ENCODE peak calls at places on chromosomes 16 and 17, in six cellular contexts. W is aorta, Z is NT2/D1, G is tibial artery, C is esophagus squamous epithelium, A is colonic mucosa. L is an unnamed sample. For H3K4me1, the result is how much of the 10 kb centered on the place peaks cover.

GRCh38 chr16:2584742-2585650 is 47.2 kb downstream of the PDPK1 start:
- DNase-seq in C (no peak), A (no peak), G (no peak), Z (no peak), W (peak), L (no peak)

GRCh38 chr16:84928679-84929420 is 82.5 kb downstream of the ZDHHC7 start:
- DNase-seq in G (peak), Z (no peak), W (peak), C (no peak), A (peak), L (no peak)

GRCh38 chr16:87202346-87202745 is 114.8 kb downstream of the C16orf95 start:
- DNase-seq in G (no peak), C (no peak), Z (no peak), W (no peak), A (no peak), L (no peak)

GRCh38 chr16:70608516-70608915 is 37.8 kb upstream of the IL34 start:
- DNase-seq in A (no peak), Z (no peak), G (no peak), C (no peak), W (no peak), L (no peak)

GRCh38 chr16:22235839-22236745 is 30.0 kb downstream of the EEF2K start:
- DNase-seq in A (peak), G (peak), Z (no peak), C (no peak), W (no peak), L (no peak)

GRCh38 chr17:83079340-83079747 is at the start of gene METRNL:
- DNase-seq in Z (peak), W (peak), A (peak), C (no peak), G (peak), L (no peak)

GRCh38 chr17:35744830-35745229 is 8.2 kb downstream of the GAS2L2 start:
- DNase-seq in Z (no peak), G (no peak), C (no peak), W (no peak), A (no peak), L (no peak)

GRCh38 chr17:72267601-72268000 is 146.8 kb downstream of the SOX9 start:
- DNase-seq in C (no peak), G (no peak), W (no peak), Z (no peak), A (no peak), L (no peak)

GRCh38 chr17:44775838-44776621 is 17.2 kb downstream of the ADAM11 start:
- DNase-seq in W (no peak), G (no peak), A (no peak), C (no peak), Z (no peak), L (no peak)

GRCh38 chr16:28569011-28569410 is 15.3 kb downstream of the SGF29 start:
- DNase-seq in A (no peak), C (no peak), G (no peak), W (no peak), Z (no peak), L (no peak)

GRCh38 chr17:41452276-41452675 is 11.5 kb upstream of the KRT38 start:
- DNase-seq in W (no peak), Z (no peak), C (no peak), G (no peak), A (no peak), L (no peak)

GRCh38 chr16:4064950-4065352 is 51.3 kb downstream of the ADCY9 start:
- DNase-seq in C (no peak), Z (no peak), G (no peak), W (no peak), A (no peak), L (no peak)

GRCh38 chr16:82630219-82630618 is 3.5 kb downstream of the CDH13 start:
- DNase-seq in W (no peak), G (no peak), A (no peak), Z (no peak), C (no peak), L (no peak)

GRCh38 chr17:67293251-67294203 is 48.5 kb upstream of the HELZ start:
- DNase-seq in Z (no peak), W (peak), A (peak), G (peak), C (no peak), L (peak)

GRCh38 chr16:64380751-64381150 is 741.1 kb downstream of the CDH11 start:
- DNase-seq in C (no peak), Z (no peak), G (no peak), A (no peak), W (no peak), L (no peak)

GRCh38 chr17:50102164-50102991 is 7.2 kb downstream of the PDK2 start:
- DNase-seq in W (peak), C (no peak), A (peak), Z (no peak), G (peak), L (no peak)

GRCh38 chr17:48456584-48456983 is 26.6 kb upstream of the SKAP1 start:
- DNase-seq in Z (no peak), W (no peak), G (no peak), A (peak), C (no peak), L (no peak)

GRCh38 chr17:48219605-48220004 is 112.0 kb downstream of the SNX11 start:
- DNase-seq in A (no peak), C (no peak), W (no peak), G (no peak), Z (peak), L (no peak)

GRCh38 chr16:11916524-11917285 is 949 bp upstream of the GSPT1 start:
- DNase-seq in G (no peak), A (peak), C (no peak), W (no peak), Z (no peak), L (no peak)

GRCh38 chr16:11677451-11677951 is 9.2 kb downstream of the SNN start:
- DNase-seq in W (no peak), Z (no peak), A (no peak), C (no peak), G (no peak), L (no peak)

GRCh38 chr17:494601-495195 is 142.1 kb upstream of the RPH3AL start:
- DNase-seq in A (no peak), W (no peak), Z (no peak), C (no peak), G (no peak), L (no peak)

GRCh38 chr17:4442582-4442981 is 8.8 kb downstream of the SPNS3 start:
- DNase-seq in Z (no peak), A (no peak), G (no peak), W (no peak), C (no peak), L (no peak)

GRCh38 chr17:9472541-9472940 is 103.1 kb downstream of the STX8 start:
- DNase-seq in W (no peak), Z (no peak), G (no peak), C (no peak), A (no peak), L (no peak)

GRCh38 chr17:7974638-7975131 is 27.7 kb upstream of the GUCY2D start:
- DNase-seq in A (no peak), G (no peak), W (no peak), C (no peak), Z (no peak), L (no peak)

GRCh38 chr16:11836653-11837244 is 14.6 kb downstream of the RSL1D1 start:
- DNase-seq in C (no peak), G (no peak), W (no peak), Z (peak), A (no peak), L (no peak)

GRCh38 chr17:37088459-37088858 is 139.7 kb downstream of the AATF start:
- DNase-seq in W (no peak), A (no peak), G (no peak), C (no peak), Z (no peak), L (no peak)

GRCh38 chr16:53545433-53545832 is 42.4 kb upstream of the AKTIP start:
- DNase-seq in Z (no peak), C (no peak), W (no peak), A (no peak), G (no peak), L (no peak)

GRCh38 chr16:12658506-12658905 is 145.2 kb downstream of the CPPED1 start:
- DNase-seq in A (no peak), G (no peak), C (no peak), W (no peak), Z (no peak), L (no peak)

DNA sequence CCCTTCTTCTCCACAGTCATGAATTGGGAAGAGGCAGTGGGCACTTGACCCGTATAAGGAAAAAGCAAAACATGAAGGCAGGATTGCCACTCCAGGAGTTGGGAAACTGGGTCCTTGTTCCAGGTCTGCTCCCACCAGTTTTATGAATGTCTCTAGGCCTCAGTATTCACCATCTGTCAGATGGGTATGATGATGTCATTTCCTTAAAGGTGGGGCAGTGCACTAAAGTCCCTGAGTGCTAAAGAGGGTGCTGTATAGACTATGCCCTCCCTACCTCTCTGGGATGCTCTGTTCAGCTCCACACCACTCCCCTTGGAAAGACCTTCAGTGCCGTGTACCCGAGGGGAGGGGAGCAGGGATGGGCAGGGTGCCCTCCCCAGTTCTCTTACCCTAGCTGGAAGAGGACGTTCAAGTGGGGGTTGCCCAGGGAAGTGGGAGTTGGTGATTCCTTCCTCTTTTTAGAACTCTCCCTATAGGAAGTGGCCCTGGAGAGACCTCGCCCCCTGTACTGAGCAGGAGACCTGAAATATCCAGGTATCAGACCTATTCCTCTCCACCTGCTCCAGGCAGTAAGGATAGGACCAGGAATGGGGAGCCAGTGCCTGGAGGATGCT is 2.2 kb downstream of the LASP1 start:
- DNase-seq in A (peak), G (no peak), C (no peak), W (no peak), Z (no peak), L (no peak)
- H3K4me1 ChIP-seq in A (under half), G (under half), C (half or more), W (under half), Z (under half), L (under half)

DNA sequence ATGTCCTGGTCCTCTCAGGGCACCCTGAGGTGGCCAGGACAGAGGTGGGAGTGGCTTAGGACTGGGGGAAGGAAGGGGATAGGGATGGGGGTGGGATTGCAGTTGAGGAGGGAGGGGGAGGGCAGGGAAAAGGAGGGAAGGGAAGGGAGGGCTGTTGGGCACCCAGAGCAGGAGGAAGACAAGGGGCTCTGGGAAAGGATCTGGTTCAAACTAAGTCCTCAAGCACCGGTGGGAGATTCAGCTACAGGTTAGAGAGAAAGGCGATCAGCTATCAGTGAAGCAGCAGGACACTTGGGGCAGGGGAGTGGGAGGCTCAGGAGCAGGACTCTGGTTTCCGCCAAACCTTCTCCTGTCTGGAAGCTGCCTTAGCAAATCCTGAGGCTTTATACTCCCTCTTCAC is 44.6 kb upstream of the ACSM2B start:
- DNase-seq in A (no peak), C (no peak), Z (no peak), G (no peak), W (no peak), L (no peak)
- H3K4me3 ChIP-seq in A (no peak), C (no peak), Z (no peak), G (no peak), W (no peak), L (no peak)

DNA sequence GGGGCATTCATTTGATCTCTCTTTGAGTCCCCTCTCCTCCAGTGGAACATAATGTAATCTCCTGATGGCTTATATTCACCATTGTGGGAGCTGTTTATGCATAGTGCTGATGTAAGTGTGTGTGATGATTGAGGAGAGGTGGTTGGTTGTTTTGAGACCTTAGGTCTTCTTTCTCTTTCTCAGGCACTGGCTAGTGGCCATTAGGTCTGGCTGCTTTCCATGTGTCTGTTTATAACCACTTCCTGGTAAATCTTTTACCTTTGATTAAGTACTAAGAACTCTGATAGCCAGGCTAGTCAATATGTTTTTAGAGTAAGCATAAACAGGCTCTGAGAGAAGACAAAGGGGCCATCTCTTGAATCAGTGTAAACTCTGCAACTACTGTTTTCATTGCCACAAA is 27.9 kb downstream of the VAT1L start:
- DNase-seq in A (no peak), C (no peak), Z (no peak), G (no peak), W (no peak), L (no peak)
- H3K4me1 ChIP-seq in A (under half), C (under half), Z (under half), G (under half), W (under half), L (under half)

GRCh38 chr16:81497690-81498089 is 53.1 kb downstream of the CMIP start:
- DNase-seq in G (no peak), Z (no peak), W (no peak), C (no peak), A (no peak), L (no peak)
- H3K4me3 ChIP-seq in G (no peak), Z (no peak), W (no peak), C (peak), A (no peak), L (no peak)

DNA sequence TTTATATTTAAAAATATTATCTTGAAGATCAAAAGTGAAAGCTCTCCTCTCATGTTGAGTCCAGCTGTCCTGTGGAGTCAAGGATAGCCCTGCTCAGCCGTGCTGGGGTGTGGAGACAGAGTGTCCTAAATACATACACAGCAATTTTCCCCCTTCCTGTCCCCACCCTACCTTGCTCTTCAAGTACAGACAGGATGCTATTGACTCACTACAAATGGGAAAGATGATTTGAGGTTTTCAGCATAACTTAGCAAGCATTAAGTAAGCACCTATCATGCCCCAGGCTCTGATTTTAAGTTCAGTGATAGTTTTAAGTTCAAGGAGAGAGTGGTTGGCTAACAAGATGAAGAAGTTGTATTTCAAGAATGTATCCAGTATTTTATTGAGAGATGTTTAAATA is 183.7 kb upstream of the ANKFN1 start:
- DNase-seq in A (no peak), C (no peak), W (no peak), Z (no peak), G (no peak), L (no peak)
- H3K4me1 ChIP-seq in A (under half), C (under half), W (under half), Z (under half), G (under half), L (under half)

GRCh38 chr16:29971304-29971703 is 2.4 kb upstream of the TAOK2 start:
- DNase-seq in Z (no peak), G (no peak), A (no peak), C (no peak), W (no peak), L (no peak)

GRCh38 chr16:29974291-29975133 is 844 bp downstream of the TAOK2 start:
- DNase-seq in A (no peak), W (peak), C (no peak), Z (no peak), G (peak), L (no peak)

GRCh38 chr16:29973384-29974246 is at the start of gene TAOK2:
- DNase-seq in A (peak), G (peak), C (peak), W (peak), Z (peak), L (peak)

GRCh38 chr16:29972500-29972899 is 1.2 kb upstream of the TAOK2 start:
- DNase-seq in A (no peak), C (no peak), Z (no peak), G (no peak), W (no peak), L (no peak)

DNA sequence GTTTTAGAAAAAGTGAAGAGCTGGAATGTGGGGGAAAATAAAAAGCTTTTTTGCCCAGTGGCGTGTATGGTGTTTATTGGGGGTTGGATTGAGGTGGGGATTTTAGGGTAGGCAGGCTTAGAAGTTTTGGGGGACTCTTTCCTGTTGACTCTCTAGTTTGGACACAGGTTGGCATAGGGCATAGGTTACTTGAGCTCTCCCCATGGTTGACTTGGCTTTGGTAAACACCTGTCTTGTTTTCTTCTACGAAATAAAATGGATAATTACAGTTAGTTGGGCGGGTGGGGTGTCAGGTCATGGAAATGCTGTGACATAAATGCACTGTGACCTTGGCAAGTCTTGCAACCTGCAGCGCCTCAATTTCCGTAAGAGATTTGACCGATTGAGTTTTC is 680 bp upstream of the TAOK2 start:
- DNase-seq in A (no peak), Z (no peak), W (no peak), C (no peak), G (no peak), L (no peak)
- H3K4me3 ChIP-seq in A (no peak), Z (no peak), W (no peak), C (peak), G (peak), L (no peak)

GRCh38 chr16:67442581-67443255 is 11.8 kb downstream of the HSD11B2 start:
- DNase-seq in G (no peak), Z (no peak), W (no peak), C (no peak), A (no peak), L (no peak)

GRCh38 chr16:67441907-67442306 is 11.0 kb downstream of the HSD11B2 start:
- DNase-seq in Z (no peak), G (no peak), C (no peak), A (no peak), W (no peak), L (no peak)

GRCh38 chr16:67445126-67445426 is 14.2 kb downstream of the HSD11B2 start:
- DNase-seq in G (no peak), W (no peak), A (no peak), Z (no peak), C (no peak), L (no peak)

GRCh38 chr16:67444259-67445125 is 13.6 kb downstream of the HSD11B2 start:
- DNase-seq in W (no peak), G (no peak), C (no peak), Z (no peak), A (no peak), L (no peak)

DNA sequence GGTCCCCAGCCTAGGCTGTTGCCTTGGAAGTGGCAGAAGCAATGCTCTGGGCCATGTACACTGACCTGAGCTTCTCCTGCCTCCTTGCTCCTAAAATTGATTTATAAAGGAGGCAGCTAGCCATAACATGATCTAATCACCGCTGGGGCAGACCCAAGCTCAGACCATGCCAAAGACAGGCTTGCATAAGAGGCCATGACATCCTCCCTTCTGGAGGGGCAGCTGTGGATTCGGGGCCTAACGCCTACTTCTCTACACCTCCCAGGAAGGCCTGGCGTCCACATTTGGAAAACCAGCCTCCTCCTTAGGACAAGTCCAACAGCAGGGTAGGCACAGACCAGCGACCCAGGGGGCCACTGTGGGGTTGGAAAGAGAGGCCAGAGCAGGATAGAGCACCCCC is 12.4 kb downstream of the HSD11B2 start:
- DNase-seq in Z (no peak), C (no peak), G (peak), A (no peak), W (peak), L (no peak)
- H3K4me1 ChIP-seq in Z (under half), C (under half), G (under half), A (half or more), W (under half), L (under half)

GRCh38 chr17:76384987-76385891 is 830 bp downstream of the SPHK1 start:
- DNase-seq in Z (no peak), W (peak), C (no peak), A (peak), G (peak), L (no peak)
- H3K4me3 ChIP-seq in Z (peak), W (no peak), C (peak), A (peak), G (peak), L (peak)

L was measured in iPS DF 6.9.